ENCODE peak calls at places on chromosomes 13 and 19, in ten cellular contexts. One of them, this sample, is unnamed.

GRCh38 chr13:78197231-78197630 is 278.6 kb upstream of the EDNRB start:
- DNase-seq in adrenal gland: no peak
- DNase-seq in mesendoderm: no peak
- DNase-seq in WTC11: no peak
- DNase-seq in activated CD8-positive, alpha-beta memory T cell treated with anti-CD3 and anti-CD28 coated beads for 1 hour: no peak
- DNase-seq in Caki2: no peak
- DNase-seq in activated effector memory CD4-positive, alpha-beta T cell treated with anti-CD3 and anti-CD28 coated beads, Interleukin-2, amount 50 U/mL, for 16 hours: no peak
- DNase-seq in non-pigmented ciliary epithelial cell: no peak
- DNase-seq in lung: no peak
- DNase-seq in T-helper 17 cell: no peak
- DNase-seq in this sample: no peak

GRCh38 chr19:15332311-15332996 is at the start of gene BRD4:
- DNase-seq in adrenal gland: peak
- DNase-seq in mesendoderm: peak
- DNase-seq in WTC11: peak
- DNase-seq in activated CD8-positive, alpha-beta memory T cell treated with anti-CD3 and anti-CD28 coated beads for 1 hour: peak
- DNase-seq in Caki2: peak
- DNase-seq in activated effector memory CD4-positive, alpha-beta T cell treated with anti-CD3 and anti-CD28 coated beads, Interleukin-2, amount 50 U/mL, for 16 hours: peak
- DNase-seq in non-pigmented ciliary epithelial cell: no peak
- DNase-seq in lung: peak
- DNase-seq in T-helper 17 cell: peak
- DNase-seq in this sample: peak

GRCh38 chr19:56167064-56167578 is 8.7 kb upstream of the GALP start:
- DNase-seq in adrenal gland: no peak
- DNase-seq in mesendoderm: peak
- DNase-seq in WTC11: no peak
- DNase-seq in activated CD8-positive, alpha-beta memory T cell treated with anti-CD3 and anti-CD28 coated beads for 1 hour: no peak
- DNase-seq in Caki2: peak
- DNase-seq in activated effector memory CD4-positive, alpha-beta T cell treated with anti-CD3 and anti-CD28 coated beads, Interleukin-2, amount 50 U/mL, for 16 hours: no peak
- DNase-seq in non-pigmented ciliary epithelial cell: no peak
- DNase-seq in lung: no peak
- DNase-seq in T-helper 17 cell: no peak
- DNase-seq in this sample: no peak

GRCh38 chr13:46575321-46575721 is 22.4 kb downstream of the LRCH1 start:
- DNase-seq in adrenal gland: no peak
- DNase-seq in mesendoderm: no peak
- DNase-seq in WTC11: no peak
- DNase-seq in activated CD8-positive, alpha-beta memory T cell treated with anti-CD3 and anti-CD28 coated beads for 1 hour: no peak
- DNase-seq in Caki2: no peak
- DNase-seq in activated effector memory CD4-positive, alpha-beta T cell treated with anti-CD3 and anti-CD28 coated beads, Interleukin-2, amount 50 U/mL, for 16 hours: no peak
- DNase-seq in non-pigmented ciliary epithelial cell: no peak
- DNase-seq in lung: no peak
- DNase-seq in T-helper 17 cell: no peak
- DNase-seq in this sample: no peak

GRCh38 chr13:93226623-93227279 is at the start of gene GPC6:
- DNase-seq in adrenal gland: peak
- DNase-seq in mesendoderm: peak
- DNase-seq in WTC11: peak
- DNase-seq in activated CD8-positive, alpha-beta memory T cell treated with anti-CD3 and anti-CD28 coated beads for 1 hour: no peak
- DNase-seq in Caki2: peak
- DNase-seq in activated effector memory CD4-positive, alpha-beta T cell treated with anti-CD3 and anti-CD28 coated beads, Interleukin-2, amount 50 U/mL, for 16 hours: no peak
- DNase-seq in non-pigmented ciliary epithelial cell: peak
- DNase-seq in lung: no peak
- DNase-seq in T-helper 17 cell: no peak
- DNase-seq in this sample: peak

GRCh38 chr13:52414963-52415362 is 9.0 kb upstream of the THSD1 start:
- DNase-seq in adrenal gland: no peak
- DNase-seq in mesendoderm: no peak
- DNase-seq in WTC11: no peak
- DNase-seq in activated CD8-positive, alpha-beta memory T cell treated with anti-CD3 and anti-CD28 coated beads for 1 hour: no peak
- DNase-seq in Caki2: no peak
- DNase-seq in activated effector memory CD4-positive, alpha-beta T cell treated with anti-CD3 and anti-CD28 coated beads, Interleukin-2, amount 50 U/mL, for 16 hours: no peak
- DNase-seq in non-pigmented ciliary epithelial cell: peak
- DNase-seq in lung: no peak
- DNase-seq in T-helper 17 cell: no peak
- DNase-seq in this sample: no peak

GRCh38 chr19:4391701-4392543 is 8.4 kb downstream of the SH3GL1 start:
- DNase-seq in adrenal gland: peak
- DNase-seq in mesendoderm: no peak
- DNase-seq in WTC11: no peak
- DNase-seq in activated CD8-positive, alpha-beta memory T cell treated with anti-CD3 and anti-CD28 coated beads for 1 hour: no peak
- DNase-seq in Caki2: no peak
- DNase-seq in activated effector memory CD4-positive, alpha-beta T cell treated with anti-CD3 and anti-CD28 coated beads, Interleukin-2, amount 50 U/mL, for 16 hours: no peak
- DNase-seq in non-pigmented ciliary epithelial cell: no peak
- DNase-seq in lung: no peak
- DNase-seq in T-helper 17 cell: no peak
- DNase-seq in this sample: peak

GRCh38 chr13:38002596-38002995 is 133.0 kb upstream of the TRPC4 start:
- DNase-seq in adrenal gland: no peak
- DNase-seq in mesendoderm: no peak
- DNase-seq in WTC11: no peak
- DNase-seq in activated CD8-positive, alpha-beta memory T cell treated with anti-CD3 and anti-CD28 coated beads for 1 hour: no peak
- DNase-seq in Caki2: no peak
- DNase-seq in activated effector memory CD4-positive, alpha-beta T cell treated with anti-CD3 and anti-CD28 coated beads, Interleukin-2, amount 50 U/mL, for 16 hours: no peak
- DNase-seq in non-pigmented ciliary epithelial cell: no peak
- DNase-seq in lung: no peak
- DNase-seq in T-helper 17 cell: no peak
- DNase-seq in this sample: no peak

GRCh38 chr19:39795001-39795400 is 16.3 kb downstream of the LEUTX start:
- DNase-seq in adrenal gland: no peak
- DNase-seq in mesendoderm: no peak
- DNase-seq in WTC11: no peak
- DNase-seq in activated CD8-positive, alpha-beta memory T cell treated with anti-CD3 and anti-CD28 coated beads for 1 hour: no peak
- DNase-seq in Caki2: no peak
- DNase-seq in activated effector memory CD4-positive, alpha-beta T cell treated with anti-CD3 and anti-CD28 coated beads, Interleukin-2, amount 50 U/mL, for 16 hours: no peak
- DNase-seq in non-pigmented ciliary epithelial cell: no peak
- DNase-seq in lung: no peak
- DNase-seq in T-helper 17 cell: no peak
- DNase-seq in this sample: no peak

GRCh38 chr13:50224534-50224933 is 209.3 kb downstream of the KCNRG start:
- DNase-seq in adrenal gland: no peak
- DNase-seq in mesendoderm: no peak
- DNase-seq in WTC11: no peak
- DNase-seq in activated CD8-positive, alpha-beta memory T cell treated with anti-CD3 and anti-CD28 coated beads for 1 hour: no peak
- DNase-seq in Caki2: no peak
- DNase-seq in activated effector memory CD4-positive, alpha-beta T cell treated with anti-CD3 and anti-CD28 coated beads, Interleukin-2, amount 50 U/mL, for 16 hours: no peak
- DNase-seq in non-pigmented ciliary epithelial cell: no peak
- DNase-seq in lung: no peak
- DNase-seq in T-helper 17 cell: no peak
- DNase-seq in this sample: no peak

GRCh38 chr13:102983496-102983895 is 82.7 kb downstream of the SLC10A2 start:
- DNase-seq in adrenal gland: no peak
- DNase-seq in mesendoderm: no peak
- DNase-seq in WTC11: no peak
- DNase-seq in activated CD8-positive, alpha-beta memory T cell treated with anti-CD3 and anti-CD28 coated beads for 1 hour: no peak
- DNase-seq in Caki2: peak
- DNase-seq in activated effector memory CD4-positive, alpha-beta T cell treated with anti-CD3 and anti-CD28 coated beads, Interleukin-2, amount 50 U/mL, for 16 hours: no peak
- DNase-seq in non-pigmented ciliary epithelial cell: no peak
- DNase-seq in lung: no peak
- DNase-seq in T-helper 17 cell: no peak
- DNase-seq in this sample: no peak

GRCh38 chr13:82330499-82330898 is 1551.8 kb downstream of the SLITRK1 start:
- DNase-seq in adrenal gland: no peak
- DNase-seq in mesendoderm: peak
- DNase-seq in WTC11: no peak
- DNase-seq in activated CD8-positive, alpha-beta memory T cell treated with anti-CD3 and anti-CD28 coated beads for 1 hour: no peak
- DNase-seq in Caki2: no peak
- DNase-seq in activated effector memory CD4-positive, alpha-beta T cell treated with anti-CD3 and anti-CD28 coated beads, Interleukin-2, amount 50 U/mL, for 16 hours: no peak
- DNase-seq in non-pigmented ciliary epithelial cell: no peak
- DNase-seq in lung: no peak
- DNase-seq in T-helper 17 cell: no peak
- DNase-seq in this sample: no peak

GRCh38 chr13:88042489-88042888 is 371.3 kb downstream of the SLITRK5 start:
- DNase-seq in adrenal gland: no peak
- DNase-seq in mesendoderm: no peak
- DNase-seq in WTC11: no peak
- DNase-seq in activated CD8-positive, alpha-beta memory T cell treated with anti-CD3 and anti-CD28 coated beads for 1 hour: no peak
- DNase-seq in Caki2: no peak
- DNase-seq in activated effector memory CD4-positive, alpha-beta T cell treated with anti-CD3 and anti-CD28 coated beads, Interleukin-2, amount 50 U/mL, for 16 hours: no peak
- DNase-seq in non-pigmented ciliary epithelial cell: peak
- DNase-seq in lung: no peak
- DNase-seq in T-helper 17 cell: no peak
- DNase-seq in this sample: no peak

GRCh38 chr13:82625753-82626152 is 1256.5 kb downstream of the SLITRK1 start:
- DNase-seq in adrenal gland: no peak
- DNase-seq in mesendoderm: no peak
- DNase-seq in WTC11: no peak
- DNase-seq in activated CD8-positive, alpha-beta memory T cell treated with anti-CD3 and anti-CD28 coated beads for 1 hour: no peak
- DNase-seq in Caki2: no peak
- DNase-seq in activated effector memory CD4-positive, alpha-beta T cell treated with anti-CD3 and anti-CD28 coated beads, Interleukin-2, amount 50 U/mL, for 16 hours: no peak
- DNase-seq in non-pigmented ciliary epithelial cell: no peak
- DNase-seq in lung: no peak
- DNase-seq in T-helper 17 cell: no peak
- DNase-seq in this sample: no peak